ENCODE peak calls at places on chromosomes 2 and 18, in nine cellular contexts. G is brain microvascular endothelial cell; E is SJSA1; V is stimulated activated CD4-positive, alpha-beta T cell treated with anti-CD3 and anti-CD28 coated beads, TNF-alpha, amount 100 ng/mL, for 24 hours; A is H9; F is tibial nerve; W is tibial artery; S is NCI-H1694 treated with DMSO at 0.1 percent for 48 hours; O is midbrain. P is an unnamed sample.

GRCh38 chr2:118807668-118808428 is 39.6 kb downstream of the EN1 start:
- DNase-seq in G (no peak), E (no peak), V (no peak), A (no peak), F (no peak), W (no peak), S (no peak), O (no peak), P (no peak)

GRCh38 chr18:13165636-13166423 is 52.7 kb upstream of the LDLRAD4 start:
- DNase-seq in G (no peak), E (no peak), V (no peak), A (peak), F (no peak), W (no peak), S (no peak), O (no peak), P (no peak)

GRCh38 chr2:98458207-98458606 is 13.5 kb downstream of the INPP4A start:
- DNase-seq in G (peak), E (no peak), V (no peak), A (no peak), F (no peak), W (no peak), S (no peak), O (no peak), P (no peak)

GRCh38 chr18:12238861-12239260 is 15.3 kb upstream of the CIDEA start:
- DNase-seq in G (peak), E (no peak), V (no peak), A (no peak), F (no peak), W (no peak), S (no peak), O (no peak), P (no peak)

GRCh38 chr2:41710944-41711343 is 336.9 kb upstream of the PKDCC start:
- DNase-seq in G (no peak), E (no peak), V (no peak), A (no peak), F (no peak), W (no peak), S (no peak), O (no peak), P (no peak)

GRCh38 chr2:55843096-55843991 is 80.2 kb downstream of the EFEMP1 start:
- DNase-seq in G (peak), E (peak), V (no peak), A (no peak), F (no peak), W (no peak), S (no peak), O (no peak), P (no peak)

GRCh38 chr2:88658890-88659881 is 31.9 kb upstream of the EIF2AK3 start:
- DNase-seq in G (peak), E (no peak), V (no peak), A (peak), F (no peak), W (peak), S (no peak), O (no peak), P (no peak)

GRCh38 chr2:18045230-18045629 is 166.8 kb downstream of the KCNS3 start:
- DNase-seq in G (no peak), E (no peak), V (no peak), A (no peak), F (no peak), W (no peak), S (no peak), O (no peak), P (no peak)

GRCh38 chr2:52597361-52597760 is 1170.2 kb upstream of the CHAC2 start:
- DNase-seq in G (peak), E (no peak), V (no peak), A (no peak), F (no peak), W (no peak), S (no peak), O (no peak), P (no peak)

GRCh38 chr2:239667431-239667985 is 266.7 kb upstream of the HDAC4 start:
- DNase-seq in G (no peak), E (no peak), V (no peak), A (no peak), F (no peak), W (peak), S (no peak), O (no peak), P (no peak)

GRCh38 chr2:164485541-164485940 is 135.7 kb downstream of the GRB14 start:
- DNase-seq in G (peak), E (no peak), V (no peak), A (no peak), F (no peak), W (no peak), S (no peak), O (no peak), P (no peak)

GRCh38 chr18:48952287-48953095 is 1.7 kb upstream of the SMAD7 start:
- DNase-seq in G (peak), E (peak), V (peak), A (peak), F (peak), W (peak), S (no peak), O (peak), P (peak)

GRCh38 chr2:11819235-11819729 is 72.8 kb downstream of the LPIN1 start:
- DNase-seq in G (no peak), E (no peak), V (no peak), A (no peak), F (no peak), W (no peak), S (no peak), O (no peak), P (no peak)

GRCh38 chr2:82675186-82675585 is 1783.9 kb downstream of the SUCLG1 start:
- DNase-seq in G (peak), E (no peak), V (no peak), A (no peak), F (no peak), W (no peak), S (no peak), O (no peak), P (no peak)

GRCh38 chr2:237552911-237553310 is 13.5 kb upstream of the PRLH start:
- DNase-seq in G (no peak), E (no peak), V (no peak), A (no peak), F (no peak), W (no peak), S (no peak), O (no peak), P (no peak)

GRCh38 chr2:6770006-6770405 is 95.7 kb downstream of the CMPK2 start:
- DNase-seq in G (no peak), E (no peak), V (no peak), A (no peak), F (no peak), W (no peak), S (no peak), O (no peak), P (no peak)

GRCh38 chr2:12044857-12045256 is 298.4 kb downstream of the LPIN1 start:
- DNase-seq in G (no peak), E (no peak), V (peak), A (no peak), F (no peak), W (no peak), S (no peak), O (no peak), P (peak)

GRCh38 chr2:148567716-148568115 is 76.8 kb upstream of the EPC2 start:
- DNase-seq in G (no peak), E (no peak), V (no peak), A (no peak), F (no peak), W (no peak), S (no peak), O (no peak), P (no peak)

GRCh38 chr2:171798156-171798815 is 95.8 kb downstream of the SLC25A12 start:
- DNase-seq in G (peak), E (no peak), V (no peak), A (no peak), F (no peak), W (no peak), S (no peak), O (no peak), P (no peak)

GRCh38 chr2:30106543-30106942 is 40.3 kb upstream of the YPEL5 start:
- DNase-seq in G (peak), E (peak), V (no peak), A (no peak), F (no peak), W (no peak), S (no peak), O (no peak), P (no peak)

GRCh38 chr2:44772131-44772530 is 169.4 kb upstream of the SIX3 start:
- DNase-seq in G (no peak), E (no peak), V (no peak), A (no peak), F (no peak), W (no peak), S (no peak), O (no peak), P (no peak)

GRCh38 chr2:96393989-96394761 is 58.6 kb downstream of the NCAPH start:
- DNase-seq in G (no peak), E (no peak), V (no peak), A (no peak), F (no peak), W (no peak), S (no peak), O (peak), P (no peak)

GRCh38 chr18:59264651-59265245 is 8.5 kb downstream of the RAX start:
- DNase-seq in G (no peak), E (no peak), V (no peak), A (no peak), F (no peak), W (no peak), S (no peak), O (no peak), P (no peak)

GRCh38 chr2:164242409-164242808 is 378.9 kb downstream of the GRB14 start:
- DNase-seq in G (no peak), E (no peak), V (no peak), A (no peak), F (no peak), W (no peak), S (no peak), O (no peak), P (no peak)

GRCh38 chr2:72934683-72935610 is 17.6 kb downstream of the EMX1 start:
- DNase-seq in G (no peak), E (no peak), V (no peak), A (peak), F (no peak), W (no peak), S (no peak), O (no peak), P (no peak)

GRCh38 chr2:240739797-240740196 is 48.1 kb downstream of the AQP12A start:
- DNase-seq in G (no peak), E (no peak), V (peak), A (no peak), F (no peak), W (no peak), S (no peak), O (no peak), P (no peak)

GRCh38 chr18:23703057-23703986 is 14.1 kb downstream of the LAMA3 start:
- DNase-seq in G (peak), E (no peak), V (no peak), A (no peak), F (no peak), W (no peak), S (no peak), O (no peak), P (no peak)

GRCh38 chr2:10514287-10514686 is 66.2 kb upstream of the ODC1 start:
- DNase-seq in G (no peak), E (peak), V (no peak), A (no peak), F (no peak), W (peak), S (no peak), O (no peak), P (no peak)

GRCh38 chr2:106843001-106843909 is 42.7 kb downstream of the ST6GAL2 start:
- DNase-seq in G (no peak), E (no peak), V (no peak), A (no peak), F (no peak), W (no peak), S (no peak), O (no peak), P (no peak)

GRCh38 chr2:46308081-46308480 is 10.9 kb downstream of the EPAS1 start:
- DNase-seq in G (no peak), E (no peak), V (no peak), A (no peak), F (no peak), W (no peak), S (no peak), O (no peak), P (no peak)

GRCh38 chr2:24993797-24994196 is 22.0 kb upstream of the DNAJC27 start:
- DNase-seq in G (no peak), E (no peak), V (no peak), A (no peak), F (no peak), W (no peak), S (no peak), O (no peak), P (no peak)

GRCh38 chr18:24791736-24792135 is 331.3 kb downstream of the HRH4 start:
- DNase-seq in G (no peak), E (no peak), V (no peak), A (no peak), F (no peak), W (no peak), S (no peak), O (no peak), P (no peak)

GRCh38 chr2:235005023-235005422 is 53.2 kb downstream of the SH3BP4 start:
- DNase-seq in G (no peak), E (no peak), V (no peak), A (no peak), F (no peak), W (no peak), S (no peak), O (no peak), P (no peak)

GRCh38 chr2:172128484-172128883 is 25.8 kb upstream of the DLX2 start:
- DNase-seq in G (no peak), E (no peak), V (no peak), A (no peak), F (no peak), W (no peak), S (no peak), O (no peak), P (no peak)

GRCh38 chr18:74806700-74807416 is 209.2 kb downstream of the ZNF407 start:
- DNase-seq in G (peak), E (no peak), V (no peak), A (no peak), F (no peak), W (no peak), S (no peak), O (no peak), P (no peak)

GRCh38 chr2:240628507-240629418 is 3.5 kb downstream of the GPR35 start:
- DNase-seq in G (no peak), E (no peak), V (no peak), A (peak), F (no peak), W (peak), S (no peak), O (no peak), P (no peak)

P was measured in activated naive CD4-positive, alpha-beta T cell.